ENCODE peak calls at places on chromosome 12, in seven cellular contexts. Z, Q, K, J, D, E and Y are unnamed samples.

GRCh38 chr12:58757422-58757821 is 162.9 kb downstream of the LRIG3 start:
- DNase-seq in Q (no peak), K (no peak), J (peak; percentile 94), Z (peak; percentile 98), D (no peak), E (no peak), Y (no peak)

GRCh38 chr12:82329508-82329907 is 28.7 kb downstream of the CCDC59 start:
- DNase-seq in K (no peak), D (no peak), E (no peak), Q (peak; percentile 41), Z (no peak), J (no peak), Y (no peak)

GRCh38 chr12:103965255-103965589 is 450 bp upstream of the TDG start:
- DNase-seq in Z (no peak), E (no peak), J (no peak), D (no peak), K (no peak), Q (no peak), Y (no peak)

GRCh38 chr12:114430306-114430705 is 24.4 kb upstream of the TBX5 start:
- DNase-seq in Z (peak; percentile 100), D (no peak), K (no peak), Q (no peak), J (no peak), E (no peak), Y (no peak)

GRCh38 chr12:115763982-115764621 is 513.4 kb downstream of the MED13L start:
- DNase-seq in E (no peak), Z (no peak), J (peak; percentile 23), D (peak; percentile 37), Q (no peak), K (no peak), Y (no peak)

GRCh38 chr12:112031472-112031871 is 18.2 kb downstream of the ERP29 start:
- DNase-seq in K (no peak), E (no peak), J (peak; percentile 41), Z (peak; percentile 37), Q (no peak), D (no peak), Y (no peak)

GRCh38 chr12:116373610-116374606 is 96.4 kb upstream of the MED13L start:
- DNase-seq in Q (no peak), Z (no peak), D (no peak), K (no peak), J (no peak), E (no peak), Y (no peak)

GRCh38 chr12:132106921-132107320 is 37.2 kb downstream of the DDX51 start:
- DNase-seq in K (no peak), Q (no peak), J (no peak), Z (peak; percentile 59), D (no peak), E (no peak), Y (no peak)

GRCh38 chr12:58140395-58140794 is 199.0 kb downstream of the ATP23 start:
- DNase-seq in E (no peak), Z (no peak), D (no peak), J (no peak), Q (no peak), K (no peak), Y (no peak)

GRCh38 chr12:115709410-115710065 is 568.0 kb downstream of the MED13L start:
- DNase-seq in D (no peak), J (no peak), K (no peak), E (no peak), Z (no peak), Q (no peak), Y (no peak)

GRCh38 chr12:79420146-79420618 is 270.6 kb downstream of the PAWR start:
- DNase-seq in E (peak; percentile 34), D (peak; percentile 86), J (peak; percentile 81), Z (peak; percentile 95), K (no peak), Q (peak; percentile 21), Y (no peak)

GRCh38 chr12:33560653-33561208 is 121.1 kb upstream of the SYT10 start:
- DNase-seq in E (no peak), D (peak; percentile 5), Q (no peak), Z (no peak), K (no peak), J (no peak), Y (peak; percentile 37)

GRCh38 chr12:4286228-4286627 is 12.7 kb downstream of the CCND2 start:
- DNase-seq in K (no peak), Z (no peak), D (no peak), J (no peak), E (no peak), Q (no peak), Y (no peak)

GRCh38 chr12:130266751-130267150 is 70.9 kb upstream of the PIWIL1 start:
- DNase-seq in K (peak; percentile 66), Z (no peak), D (peak; percentile 78), J (no peak), E (no peak), Q (no peak), Y (peak; percentile 78)

GRCh38 chr12:6873094-6874006 is at the start of gene SPSB2:
- DNase-seq in J (peak; percentile 96), Q (peak; percentile 99), K (peak; percentile 100), Z (peak; percentile 92), D (peak; percentile 99), E (peak; percentile 98), Y (peak; percentile 100)

GRCh38 chr12:3607821-3608220 is 116.8 kb downstream of the PRMT8 start:
- DNase-seq in D (no peak), E (no peak), Z (no peak), Q (no peak), J (no peak), K (no peak), Y (no peak)

GRCh38 chr12:72388322-72388721 is 116.2 kb downstream of the TRHDE start:
- DNase-seq in Z (no peak), K (no peak), Q (no peak), E (no peak), D (no peak), J (no peak), Y (no peak)
- H2BK5ac ChIP-seq in Z (no peak overlapping the region), K (no peak overlapping the region), Q (no peak overlapping the region), E (no peak overlapping the region), D (no peak overlapping the region), J (no peak overlapping the region), Y (no peak overlapping the region)

GRCh38 chr12:110778801-110779577 is 36.3 kb upstream of the PPP1CC start:
- DNase-seq in D (no peak), Z (no peak), E (no peak), K (no peak), Q (no peak), J (no peak), Y (no peak)

GRCh38 chr12:110782922-110783321 is 40.2 kb upstream of the PPP1CC start:
- DNase-seq in E (no peak), Q (no peak), K (no peak), D (no peak), J (no peak), Z (no peak), Y (no peak)

GRCh38 chr12:110780448-110780847 is 37.8 kb upstream of the PPP1CC start:
- DNase-seq in J (no peak), Q (no peak), E (no peak), K (no peak), Z (no peak), D (no peak), Y (no peak)

GRCh38 chr12:110785240-110785639 is 42.5 kb upstream of the PPP1CC start:
- DNase-seq in Z (no peak), J (no peak), D (no peak), Q (no peak), K (no peak), E (no peak), Y (no peak)

DNA sequence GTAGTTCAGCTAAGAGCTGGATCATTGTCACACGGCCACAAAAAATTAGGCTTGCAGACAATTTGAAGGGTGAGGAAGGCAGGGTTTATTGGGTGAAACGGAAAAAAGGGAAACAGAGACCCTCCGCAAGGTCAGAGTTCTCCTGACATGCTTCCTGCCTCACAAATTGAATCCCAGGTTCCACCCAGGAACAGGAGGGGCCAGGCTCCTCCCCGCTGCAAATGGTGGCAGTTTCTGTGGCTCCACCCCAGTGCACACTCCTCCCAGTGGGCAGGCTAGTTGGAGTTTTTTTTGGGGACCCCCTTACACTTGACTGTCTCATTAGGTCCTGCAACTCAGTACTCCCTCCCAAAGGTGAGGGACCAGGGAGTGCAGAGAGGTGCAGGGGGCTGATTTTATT is 39.4 kb upstream of the PPP1CC start:
- DNase-seq in Z (no peak), J (no peak), D (no peak), E (no peak), Q (no peak), K (no peak), Y (peak; percentile 41)
- H2BK5ac ChIP-seq in Z (no peak overlapping the region), J (no peak overlapping the region), D (no peak overlapping the region), E (no peak overlapping the region), Q (no peak overlapping the region), K (no peak overlapping the region), Y (no peak overlapping the region)

GRCh38 chr12:25976289-25976688 is 17.8 kb downstream of the RASSF8 start:
- DNase-seq in D (no peak), E (no peak), Z (no peak), J (no peak), Q (no peak), K (no peak), Y (no peak)
- H2BK5ac ChIP-seq in D (no peak overlapping the region), E (no peak overlapping the region), Z (no peak overlapping the region), J (no peak overlapping the region), Q (no peak overlapping the region), K (no peak overlapping the region), Y (no peak overlapping the region)

DNA sequence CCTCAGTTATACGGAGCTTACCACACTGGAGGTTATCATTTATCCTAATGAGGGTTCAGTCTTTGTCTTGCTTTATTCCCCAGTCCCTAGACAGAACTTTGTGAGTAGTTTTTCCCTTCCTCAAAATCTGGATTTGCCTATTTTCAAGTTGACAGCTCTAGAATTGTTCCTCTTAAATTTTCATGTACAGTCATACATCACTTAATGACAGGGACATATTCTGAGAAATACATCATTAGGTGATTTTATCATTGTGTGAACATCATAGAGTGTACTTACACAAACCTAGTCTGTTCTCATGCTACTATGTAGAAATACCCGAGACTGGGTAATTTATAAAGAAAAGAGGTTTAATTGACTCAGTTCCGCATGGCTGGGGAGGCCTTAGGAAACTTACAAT is 3.1 kb downstream of the PRKAB1 start:
- DNase-seq in J (no peak), K (no peak), Z (no peak), D (no peak), Q (no peak), E (no peak), Y (no peak)
- H2BK5ac ChIP-seq in J (no peak overlapping the region), K (no peak overlapping the region), Z (no peak overlapping the region), D (no peak overlapping the region), Q (no peak overlapping the region), E (no peak overlapping the region), Y (no peak overlapping the region)